ENCODE peak calls at places on chromosomes 2 and 18, in six cellular contexts. B, L, Z, D, Y and T are unnamed samples.
A peak's percentile ranks its signal among the peaks of the same experiment; 100 is the strongest.

GRCh38 chr18:5895886-5896740 is 791 bp upstream of the TMEM200C start:
- DNase-seq in B (peak; percentile 53), L (no peak), Z (peak; percentile 74), D (peak; percentile 64), Y (no peak), T (no peak)

GRCh38 chr2:167862787-167863186 is 384.6 kb downstream of the STK39 start:
- DNase-seq in B (no peak), L (no peak), Z (no peak), D (no peak), Y (no peak), T (no peak)

GRCh38 chr2:144477281-144477942 is 42.5 kb downstream of the ZEB2 start:
- DNase-seq in B (no peak), L (no peak), Z (no peak), D (no peak), Y (no peak), T (no peak)

GRCh38 chr2:54709341-54709809 is 14.1 kb upstream of the EML6 start:
- DNase-seq in B (peak; percentile 44), L (no peak), Z (peak; percentile 51), D (no peak), Y (no peak), T (no peak)

GRCh38 chr18:62788111-62788510 is 72.8 kb downstream of the PHLPP1 start:
- DNase-seq in B (no peak), L (no peak), Z (peak; percentile 64), D (no peak), Y (no peak), T (no peak)

GRCh38 chr2:39252888-39253518 is 9.2 kb upstream of the CDKL4 start:
- DNase-seq in B (peak; percentile 58), L (no peak), Z (no peak), D (no peak), Y (no peak), T (no peak)

GRCh38 chr2:54665436-54665856 is 58.0 kb upstream of the EML6 start:
- DNase-seq in B (no peak), L (peak; percentile 74), Z (peak; percentile 93), D (no peak), Y (peak; percentile 76), T (no peak)

GRCh38 chr2:2704380-2705093 is 373.5 kb upstream of the MYT1L start:
- DNase-seq in B (no peak), L (no peak), Z (no peak), D (no peak), Y (no peak), T (no peak)

GRCh38 chr2:216695401-216695821 is at the start of gene IGFBP5:
- DNase-seq in B (peak; percentile 94), L (peak; percentile 12), Z (peak; percentile 94), D (peak; percentile 96), Y (peak; percentile 92), T (peak; percentile 94)

GRCh38 chr18:23740105-23740830 is 51.0 kb downstream of the LAMA3 start:
- DNase-seq in B (no peak), L (peak; percentile 43), Z (no peak), D (no peak), Y (peak; percentile 66), T (no peak)

GRCh38 chr2:127145255-127145899 is 38.4 kb upstream of the BIN1 start:
- DNase-seq in B (no peak), L (no peak), Z (no peak), D (no peak), Y (no peak), T (peak; percentile 91)

GRCh38 chr2:103386872-103387271 is 625.0 kb downstream of the TMEM182 start:
- DNase-seq in B (no peak), L (no peak), Z (no peak), D (no peak), Y (no peak), T (no peak)

GRCh38 chr2:49289711-49290110 is 135.4 kb upstream of the FSHR start:
- DNase-seq in B (no peak), L (no peak), Z (no peak), D (no peak), Y (no peak), T (no peak)

GRCh38 chr2:165627463-165627862 is 158.0 kb downstream of the CSRNP3 start:
- DNase-seq in B (no peak), L (no peak), Z (no peak), D (no peak), Y (peak; percentile 14), T (no peak)

GRCh38 chr2:182650704-182651103 is 65.4 kb upstream of the DNAJC10 start:
- DNase-seq in B (no peak), L (peak; percentile 32), Z (peak; percentile 73), D (no peak), Y (peak; percentile 90), T (no peak)

GRCh38 chr18:79069792-79070151 is 578 bp downstream of the ATP9B start:
- DNase-seq in B (no peak), L (no peak), Z (no peak), D (no peak), Y (no peak), T (no peak)

GRCh38 chr18:13100942-13101658 is 109.9 kb downstream of the CEP192 start:
- DNase-seq in B (no peak), L (no peak), Z (no peak), D (no peak), Y (no peak), T (no peak)

GRCh38 chr2:205747827-205748386 is 65.6 kb downstream of the NRP2 start:
- DNase-seq in B (no peak), L (no peak), Z (no peak), D (no peak), Y (no peak), T (no peak)

GRCh38 chr2:222341328-222341727 is 42.5 kb upstream of the PAX3 start:
- DNase-seq in B (no peak), L (no peak), Z (no peak), D (no peak), Y (no peak), T (no peak)

GRCh38 chr2:101446869-101447268 is 28.0 kb downstream of the RFX8 start:
- DNase-seq in B (no peak), L (no peak), Z (no peak), D (no peak), Y (peak; percentile 43), T (no peak)

GRCh38 chr18:66077066-66077465 is 326.3 kb downstream of the CDH7 start:
- DNase-seq in B (no peak), L (no peak), Z (no peak), D (no peak), Y (no peak), T (no peak)

GRCh38 chr2:69296421-69296820 is 90.6 kb downstream of the GFPT1 start:
- DNase-seq in B (no peak), L (no peak), Z (no peak), D (no peak), Y (no peak), T (no peak)

GRCh38 chr2:49860170-49860569 is 705.9 kb upstream of the FSHR start:
- DNase-seq in B (no peak), L (no peak), Z (no peak), D (no peak), Y (no peak), T (no peak)

GRCh38 chr2:178084273-178084672 is 11.7 kb upstream of the PDE11A start:
- DNase-seq in B (no peak), L (no peak), Z (no peak), D (no peak), Y (no peak), T (no peak)

GRCh38 chr18:77131652-77132368 is 773 bp downstream of the MBP start:
- DNase-seq in B (peak; percentile 71), L (peak; percentile 73), Z (peak; percentile 51), D (peak; percentile 86), Y (peak; percentile 59), T (peak; percentile 66)

GRCh38 chr18:63339920-63340484 is 20.4 kb upstream of the BCL2 start:
- DNase-seq in B (no peak), L (peak; percentile 75), Z (peak; percentile 96), D (no peak), Y (peak; percentile 58), T (no peak)

GRCh38 chr18:37429768-37430167 is 135.8 kb downstream of the CELF4 start:
- DNase-seq in B (no peak), L (no peak), Z (peak; percentile 46), D (no peak), Y (no peak), T (no peak)

GRCh38 chr2:128437181-128437520 is 118.5 kb upstream of the HS6ST1 start:
- DNase-seq in B (no peak), L (no peak), Z (no peak), D (peak; percentile 53), Y (no peak), T (no peak)

GRCh38 chr2:173094731-173095130 is 19.1 kb downstream of the MAP3K20 start:
- DNase-seq in B (no peak), L (no peak), Z (no peak), D (no peak), Y (no peak), T (no peak)

GRCh38 chr2:151767536-151767935 is 33.3 kb upstream of the NEB start:
- DNase-seq in B (no peak), L (peak; percentile 67), Z (no peak), D (no peak), Y (no peak), T (no peak)

GRCh38 chr2:173496746-173497145 is 142.1 kb downstream of the CDCA7 start:
- DNase-seq in B (no peak), L (no peak), Z (no peak), D (no peak), Y (no peak), T (no peak)

GRCh38 chr2:208280933-208281332 is 14.9 kb downstream of the PIKFYVE start:
- DNase-seq in B (no peak), L (no peak), Z (no peak), D (no peak), Y (peak; percentile 36), T (no peak)

GRCh38 chr2:121828281-121828731 is 72.9 kb downstream of the TSN start:
- DNase-seq in B (no peak), L (no peak), Z (peak; percentile 39), D (no peak), Y (no peak), T (no peak)

GRCh38 chr18:80009661-80010550 is 21.5 kb upstream of the TXNL4A start:
- DNase-seq in B (peak; percentile 86), L (peak; percentile 25), Z (no peak), D (peak; percentile 92), Y (peak; percentile 98), T (peak; percentile 92)

GRCh38 chr2:73172963-73173362 is 29.4 kb upstream of the NOTO start:
- DNase-seq in B (no peak), L (no peak), Z (no peak), D (no peak), Y (no peak), T (no peak)

GRCh38 chr2:200365209-200365608 is 58.7 kb downstream of the SPATS2L start:
- DNase-seq in B (no peak), L (no peak), Z (no peak), D (no peak), Y (no peak), T (no peak)

GRCh38 chr2:97706112-97706511 is 7.3 kb upstream of the ZAP70 start:
- DNase-seq in B (no peak), L (no peak), Z (no peak), D (no peak), Y (no peak), T (no peak)